ENCODE peak calls at places on chromosomes 12 and 14, in seven cellular contexts. W, F, L, J, O, B and V are unnamed samples.

GRCh38 chr12:58491296-58491695 is 429.0 kb downstream of the LRIG3 start:
- DNase-seq in W (no peak), F (no peak), L (no peak), J (no peak), O (no peak), B (no peak), V (no peak)

GRCh38 chr12:12723147-12723680 is 6.0 kb downstream of the CDKN1B start:
- DNase-seq in W (no peak), F (no peak), L (no peak), J (no peak), O (no peak), B (no peak), V (no peak)

GRCh38 chr12:40261937-40262336 is 37.1 kb downstream of the LRRK2 start:
- DNase-seq in W (no peak), F (no peak), L (no peak), J (no peak), O (no peak), B (no peak), V (no peak)

GRCh38 chr14:93525691-93526451 is 95.1 kb downstream of the UNC79 start:
- DNase-seq in W (no peak), F (no peak), L (no peak), J (no peak), O (no peak), B (no peak), V (no peak)

GRCh38 chr14:87873741-87874140 is 119.2 kb downstream of the GALC start:
- DNase-seq in W (no peak), F (no peak), L (no peak), J (no peak), O (no peak), B (no peak), V (no peak)

GRCh38 chr12:14362347-14362746 is 3.1 kb upstream of the ATF7IP start:
- DNase-seq in W (no peak), F (no peak), L (no peak), J (no peak), O (no peak), B (no peak), V (no peak)

GRCh38 chr14:102527255-102528232 is 18.0 kb upstream of the ANKRD9 start:
- DNase-seq in W (no peak), F (no peak), L (peak; percentile 62), J (no peak), O (peak; percentile 84), B (no peak), V (no peak)

GRCh38 chr12:56670836-56671235 is 17.2 kb downstream of the PTGES3 start:
- DNase-seq in W (no peak), F (no peak), L (no peak), J (no peak), O (no peak), B (no peak), V (peak; percentile 13)

GRCh38 chr12:88298761-88299242 is 156.7 kb downstream of the TMTC3 start:
- DNase-seq in W (no peak), F (no peak), L (peak; percentile 10), J (no peak), O (no peak), B (no peak), V (no peak)

GRCh38 chr14:67763158-67763822 is 53.1 kb downstream of the ZFYVE26 start:
- DNase-seq in W (peak; percentile 83), F (no peak), L (no peak), J (no peak), O (no peak), B (no peak), V (no peak)

GRCh38 chr14:101726295-101726953 is 35.1 kb upstream of the PPP2R5C start:
- DNase-seq in W (no peak), F (no peak), L (no peak), J (no peak), O (no peak), B (no peak), V (peak; percentile 4)

GRCh38 chr12:81208193-81208946 is 130.5 kb downstream of the ACSS3 start:
- DNase-seq in W (peak; percentile 15), F (no peak), L (no peak), J (no peak), O (peak; percentile 48), B (no peak), V (no peak)

GRCh38 chr12:124497658-124498057 is 69.8 kb downstream of the NCOR2 start:
- DNase-seq in W (no peak), F (no peak), L (no peak), J (peak; percentile 89), O (no peak), B (no peak), V (peak; percentile 71)

GRCh38 chr12:5171701-5172100 is 128.0 kb downstream of the KCNA5 start:
- DNase-seq in W (peak; percentile 18), F (peak; percentile 61), L (peak; percentile 31), J (no peak), O (peak; percentile 60), B (no peak), V (no peak)

GRCh38 chr12:52018448-52019122 is 11.8 kb downstream of the TAMALIN start:
- DNase-seq in W (no peak), F (no peak), L (no peak), J (no peak), O (no peak), B (no peak), V (no peak)

GRCh38 chr12:87094356-87094755 is 838.2 kb upstream of the MGAT4C start:
- DNase-seq in W (no peak), F (no peak), L (no peak), J (no peak), O (no peak), B (no peak), V (no peak)

GRCh38 chr12:92457458-92458195 is 245.2 kb upstream of the PLEKHG7 start:
- DNase-seq in W (no peak), F (no peak), L (no peak), J (no peak), O (no peak), B (no peak), V (no peak)

GRCh38 chr14:105059035-105059916 is 6.0 kb downstream of the GPR132 start:
- DNase-seq in W (no peak), F (peak; percentile 73), L (no peak), J (no peak), O (peak; percentile 77), B (no peak), V (no peak)

GRCh38 chr14:84036863-84037262 is 1493.1 kb upstream of the FLRT2 start:
- DNase-seq in W (no peak), F (no peak), L (no peak), J (no peak), O (no peak), B (no peak), V (no peak)

GRCh38 chr12:22856120-22856699 is 231.2 kb downstream of the ETNK1 start:
- DNase-seq in W (peak; percentile 20), F (no peak), L (peak; percentile 8), J (no peak), O (no peak), B (no peak), V (no peak)

GRCh38 chr12:85874064-85874463 is at the start of gene NTS:
- DNase-seq in W (no peak), F (no peak), L (no peak), J (no peak), O (no peak), B (no peak), V (no peak)

DNA sequence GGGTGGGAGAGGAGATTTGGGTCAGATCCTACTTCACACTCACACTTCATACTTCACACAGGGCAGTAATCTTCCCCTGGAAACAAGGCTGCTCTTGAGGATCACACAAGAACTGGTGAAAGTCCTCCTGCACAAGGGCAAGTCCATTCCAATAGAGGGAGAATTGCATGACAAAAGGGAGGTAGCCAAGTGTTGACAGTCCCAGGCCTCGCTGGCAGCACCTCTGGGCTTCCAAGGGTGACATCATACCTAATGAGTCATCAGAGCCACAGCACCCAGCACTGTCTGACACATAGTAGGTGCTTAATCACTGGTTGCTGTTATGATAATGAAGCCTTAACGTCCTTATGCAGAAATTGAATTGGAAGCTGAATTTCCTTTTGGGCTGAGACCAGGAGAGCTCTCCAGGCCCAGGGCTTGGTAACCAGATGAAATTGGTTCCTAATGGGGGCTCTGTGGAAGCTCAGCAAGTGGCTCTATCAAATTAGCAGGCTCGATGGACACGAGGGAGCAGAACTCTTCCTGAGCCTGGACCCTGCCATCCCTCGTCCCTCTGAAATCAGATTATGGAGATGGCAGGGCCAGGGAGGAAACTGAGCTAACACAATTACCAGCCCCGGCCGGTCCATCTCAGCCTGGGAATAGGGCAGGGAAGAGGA is 58.8 kb upstream of the ACTN1 start:
- DNase-seq in W (no peak), F (no peak), L (no peak), J (no peak), O (no peak), B (no peak), V (no peak)
- TF ChIP-seq POLR2A in W (no peak), F (no peak), L (no peak), J (no peak), O (no peak), B (no peak), V (no peak)

GRCh38 chr12:107461222-107461980 is 224.2 kb upstream of the PWP1 start:
- DNase-seq in W (no peak), F (no peak), L (no peak), J (no peak), O (no peak), B (no peak), V (no peak)
- H3K4me3 ChIP-seq in W (no peak overlapping the region), F (no peak overlapping the region), L (no peak overlapping the region), J (no peak overlapping the region), O (no peak overlapping the region), B (no peak overlapping the region), V (no peak overlapping the region)

GRCh38 chr12:116915326-116915725 is 4.6 kb downstream of the FBXW8 start:
- DNase-seq in W (no peak), F (no peak), L (no peak), J (no peak), O (no peak), B (no peak), V (no peak)

GRCh38 chr12:116916122-116916521 is 5.4 kb downstream of the FBXW8 start:
- DNase-seq in W (peak; percentile 37), F (no peak), L (no peak), J (no peak), O (no peak), B (no peak), V (no peak)

GRCh38 chr12:116906285-116906684 is 4.5 kb upstream of the FBXW8 start:
- DNase-seq in W (no peak), F (no peak), L (no peak), J (no peak), O (no peak), B (no peak), V (no peak)

GRCh38 chr12:116910280-116910644 is 488 bp upstream of the FBXW8 start:
- DNase-seq in W (no peak), F (no peak), L (no peak), J (no peak), O (no peak), B (no peak), V (no peak)

GRCh38 chr12:116910645-116911449 is at the start of gene FBXW8:
- DNase-seq in W (peak; percentile 61), F (peak; percentile 87), L (peak; percentile 87), J (peak; percentile 77), O (peak; percentile 80), B (peak; percentile 84), V (peak; percentile 31)
- TF ChIP-seq POLR2A in W (peak; percentile 79), F (peak; percentile 17), L (peak; percentile 81), J (no peak), O (no peak), B (peak; percentile 11), V (no peak)

DNA sequence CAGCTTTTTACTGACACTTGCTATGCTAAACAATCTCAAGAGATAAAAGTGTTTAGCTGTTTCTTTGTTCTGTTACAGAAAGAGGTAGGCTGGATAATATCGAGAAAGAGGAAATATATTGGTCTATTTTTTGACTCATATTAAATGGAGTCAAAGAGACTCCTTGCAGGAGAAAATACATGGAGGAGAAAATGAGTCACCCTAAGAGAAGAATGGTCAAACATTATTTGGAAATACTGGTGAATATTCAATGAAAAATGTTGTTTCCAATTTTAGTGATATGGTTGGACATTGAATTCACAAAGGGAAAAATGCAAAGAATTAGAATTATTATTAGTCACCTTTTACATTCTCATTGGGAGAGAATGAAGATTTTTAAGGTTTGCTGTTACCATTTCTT is 3.2 kb downstream of the KCNJ8 start:
- DNase-seq in W (no peak), F (no peak), L (no peak), J (no peak), O (no peak), B (no peak), V (no peak)
- H3K4me3 ChIP-seq in W (no peak overlapping the region), F (no peak overlapping the region), L (no peak overlapping the region), J (no peak overlapping the region), O (no peak overlapping the region), B (no peak overlapping the region), V (no peak overlapping the region)